ENCODE peak calls at places on chromosomes 7 and 10, in eight cellular contexts. M, R, U, I, Q, V, Z and W are unnamed samples.

GRCh38 chr10:110274072-110274627 is 30.6 kb downstream of the SMNDC1 start:
- DNase-seq in V (no peak), Q (no peak), U (no peak), Z (no peak), M (no peak), I (no peak), R (no peak), W (peak)

GRCh38 chr7:4239991-4240812 is 441.9 kb upstream of the FOXK1 start:
- DNase-seq in M (no peak), I (no peak), Z (peak), U (no peak), R (no peak), V (no peak), Q (peak), W (no peak)

GRCh38 chr7:157590526-157590925 is 253.7 kb downstream of the DNAJB6 start:
- DNase-seq in U (no peak), Q (no peak), Z (no peak), V (no peak), I (no peak), R (no peak), M (no peak), W (no peak)

GRCh38 chr10:101062231-101063161 is 707 bp downstream of the KAZALD1 start:
- DNase-seq in V (peak), U (peak), Q (peak), Z (no peak), I (peak), M (peak), R (peak), W (peak)

GRCh38 chr10:94423627-94424026 is 21.3 kb downstream of the TBC1D12 start:
- DNase-seq in V (no peak), Q (no peak), M (peak), I (no peak), R (no peak), Z (no peak), U (no peak), W (no peak)

GRCh38 chr7:17299477-17299991 is 1.1 kb downstream of the AHR start:
- DNase-seq in M (no peak), R (peak), I (no peak), Z (no peak), V (no peak), U (peak), Q (no peak), W (peak)

GRCh38 chr10:93656155-93656554 is 43.8 kb downstream of the PDE6C start:
- DNase-seq in M (no peak), R (no peak), I (no peak), U (peak), Q (no peak), V (no peak), Z (no peak), W (no peak)

GRCh38 chr10:106559442-106559841 is 605.1 kb downstream of the SORCS1 start:
- DNase-seq in V (no peak), I (no peak), R (no peak), M (peak), U (no peak), Z (no peak), Q (no peak), W (no peak)

GRCh38 chr10:72952189-72952900 is 2.3 kb downstream of the PLA2G12B start:
- DNase-seq in Q (no peak), V (no peak), I (no peak), R (no peak), U (no peak), M (no peak), Z (no peak), W (no peak)

GRCh38 chr10:129756912-129757861 is 206.9 kb downstream of the EBF3 start:
- DNase-seq in U (no peak), V (peak), M (peak), I (peak), Z (no peak), Q (no peak), R (no peak), W (no peak)

GRCh38 chr10:119346063-119346835 is 138.9 kb downstream of the GRK5 start:
- DNase-seq in I (no peak), V (peak), Z (no peak), U (no peak), M (no peak), Q (peak), R (no peak), W (no peak)

GRCh38 chr7:154931906-154932305 is 71.0 kb downstream of the PAXIP1 start:
- DNase-seq in Z (no peak), R (no peak), I (no peak), U (no peak), Q (no peak), M (no peak), V (no peak), W (no peak)

GRCh38 chr7:7209412-7210050 is 27.2 kb downstream of the C1GALT1 start:
- DNase-seq in Q (no peak), M (no peak), I (no peak), R (no peak), Z (no peak), U (no peak), V (no peak), W (no peak)

GRCh38 chr10:60733189-60733815 is 45.0 kb upstream of the CDK1 start:
- DNase-seq in M (no peak), Q (peak), U (peak), V (peak), R (peak), Z (no peak), I (peak), W (peak)

GRCh38 chr7:83111391-83111790 is 51.3 kb downstream of the PCLO start:
- DNase-seq in Q (peak), V (no peak), U (no peak), M (peak), R (no peak), I (no peak), Z (no peak), W (no peak)

GRCh38 chr10:114685456-114685855 is 27.4 kb upstream of the ABLIM1 start:
- DNase-seq in I (no peak), Q (no peak), V (no peak), Z (peak), M (no peak), R (no peak), U (no peak), W (no peak)

GRCh38 chr7:22561895-22562593 is 62.1 kb upstream of the STEAP1B start:
- DNase-seq in Z (no peak), I (no peak), R (peak), V (no peak), Q (no peak), M (no peak), U (no peak), W (peak)

GRCh38 chr10:31188792-31189406 is 130.1 kb upstream of the ZEB1 start:
- DNase-seq in I (no peak), R (no peak), U (no peak), Q (no peak), M (no peak), V (no peak), Z (no peak), W (no peak)

GRCh38 chr7:12708314-12708713 is 20.9 kb downstream of the ARL4A start:
- DNase-seq in Q (no peak), R (no peak), U (no peak), V (no peak), Z (no peak), I (no peak), M (no peak), W (no peak)

GRCh38 chr7:135712796-135713195 is 15.2 kb downstream of the SLC13A4 start:
- DNase-seq in M (peak), Z (no peak), I (no peak), R (no peak), U (no peak), V (no peak), Q (no peak), W (no peak)

GRCh38 chr10:125149278-125150047 is 10.9 kb downstream of the CTBP2 start:
- DNase-seq in R (no peak), U (peak), V (no peak), M (peak), Z (peak), Q (no peak), I (peak), W (no peak)

GRCh38 chr10:99709480-99710229 is 22.3 kb downstream of the COX15 start:
- DNase-seq in Z (no peak), U (peak), M (no peak), I (no peak), V (no peak), R (no peak), Q (peak), W (peak)

GRCh38 chr10:131178956-131179355 is 132.6 kb downstream of the TCERG1L start:
- DNase-seq in Q (no peak), U (no peak), M (no peak), Z (no peak), R (no peak), V (peak), I (peak), W (no peak)

GRCh38 chr7:100091411-100092181 is 2.8 kb downstream of the COPS6 start:
- DNase-seq in Z (no peak), I (no peak), Q (peak), M (no peak), U (peak), R (no peak), V (no peak), W (peak)

GRCh38 chr7:134419875-134420274 is 39.0 kb downstream of the AKR1B1 start:
- DNase-seq in M (no peak), Z (no peak), V (no peak), I (no peak), R (no peak), U (no peak), Q (no peak), W (no peak)

GRCh38 chr10:62414359-62414758 is 40.2 kb downstream of the ZNF365 start:
- DNase-seq in V (no peak), M (no peak), Q (no peak), Z (no peak), I (no peak), U (no peak), R (no peak), W (no peak)

GRCh38 chr7:91443862-91444261 is 179.6 kb downstream of the FZD1 start:
- DNase-seq in I (no peak), Q (no peak), U (no peak), V (no peak), M (no peak), R (no peak), Z (no peak), W (no peak)

GRCh38 chr7:142813262-142813661 is 41.6 kb upstream of the EPHB6 start:
- DNase-seq in U (peak), I (no peak), Q (no peak), M (peak), V (no peak), Z (no peak), R (peak), W (no peak)

GRCh38 chr10:33412261-33413092 is 78.0 kb upstream of the NRP1 start:
- DNase-seq in Q (no peak), M (peak), U (no peak), I (no peak), V (peak), R (no peak), Z (peak), W (no peak)

GRCh38 chr7:107130487-107131220 is 38.1 kb upstream of the HBP1 start:
- DNase-seq in I (no peak), R (no peak), U (peak), Q (no peak), Z (no peak), V (no peak), M (no peak), W (no peak)

GRCh38 chr7:68381731-68382130 is 1216.5 kb upstream of the AUTS2 start:
- DNase-seq in Z (no peak), R (no peak), I (no peak), U (no peak), Q (no peak), V (no peak), M (no peak), W (no peak)
- H3K4me3 ChIP-seq in Z (no peak), R (no peak), I (no peak), U (no peak), Q (no peak), V (no peak), M (no peak), W (no peak)

GRCh38 chr10:128211953-128212727 is 85.9 kb upstream of the MKI67 start:
- DNase-seq in I (peak), R (peak), Z (peak), U (peak), M (peak), Q (peak), V (peak), W (peak)
- H3K4me3 ChIP-seq in I (no peak), R (no peak), Z (peak), U (peak), M (no peak), Q (no peak), V (peak), W (no peak)

GRCh38 chr7:129785457-129786178 is 167.1 kb downstream of the UBE2H start:
- DNase-seq in Z (no peak), U (no peak), V (no peak), M (no peak), I (peak), Q (peak), R (no peak), W (no peak)
- H3K4me3 ChIP-seq in Z (no peak), U (no peak), V (no peak), M (no peak), I (no peak), Q (peak), R (no peak), W (no peak)

GRCh38 chr7:150736864-150737263 is 354 bp upstream of the GIMAP5 start:
- DNase-seq in I (no peak), Q (no peak), Z (no peak), R (no peak), U (no peak), V (no peak), M (no peak), W (no peak)

GRCh38 chr7:150737265-150738055 is at the start of gene GIMAP5:
- DNase-seq in V (no peak), Z (peak), I (no peak), R (no peak), Q (no peak), M (no peak), U (no peak), W (peak)

GRCh38 chr7:150739045-150739432 is 1.8 kb downstream of the GIMAP5 start:
- DNase-seq in R (no peak), U (no peak), Z (no peak), V (no peak), M (no peak), I (no peak), Q (no peak), W (no peak)

GRCh38 chr7:150740053-150740452 is 2.8 kb downstream of the GIMAP5 start:
- DNase-seq in I (no peak), M (no peak), Q (no peak), R (no peak), V (no peak), Z (no peak), U (no peak), W (no peak)

DNA sequence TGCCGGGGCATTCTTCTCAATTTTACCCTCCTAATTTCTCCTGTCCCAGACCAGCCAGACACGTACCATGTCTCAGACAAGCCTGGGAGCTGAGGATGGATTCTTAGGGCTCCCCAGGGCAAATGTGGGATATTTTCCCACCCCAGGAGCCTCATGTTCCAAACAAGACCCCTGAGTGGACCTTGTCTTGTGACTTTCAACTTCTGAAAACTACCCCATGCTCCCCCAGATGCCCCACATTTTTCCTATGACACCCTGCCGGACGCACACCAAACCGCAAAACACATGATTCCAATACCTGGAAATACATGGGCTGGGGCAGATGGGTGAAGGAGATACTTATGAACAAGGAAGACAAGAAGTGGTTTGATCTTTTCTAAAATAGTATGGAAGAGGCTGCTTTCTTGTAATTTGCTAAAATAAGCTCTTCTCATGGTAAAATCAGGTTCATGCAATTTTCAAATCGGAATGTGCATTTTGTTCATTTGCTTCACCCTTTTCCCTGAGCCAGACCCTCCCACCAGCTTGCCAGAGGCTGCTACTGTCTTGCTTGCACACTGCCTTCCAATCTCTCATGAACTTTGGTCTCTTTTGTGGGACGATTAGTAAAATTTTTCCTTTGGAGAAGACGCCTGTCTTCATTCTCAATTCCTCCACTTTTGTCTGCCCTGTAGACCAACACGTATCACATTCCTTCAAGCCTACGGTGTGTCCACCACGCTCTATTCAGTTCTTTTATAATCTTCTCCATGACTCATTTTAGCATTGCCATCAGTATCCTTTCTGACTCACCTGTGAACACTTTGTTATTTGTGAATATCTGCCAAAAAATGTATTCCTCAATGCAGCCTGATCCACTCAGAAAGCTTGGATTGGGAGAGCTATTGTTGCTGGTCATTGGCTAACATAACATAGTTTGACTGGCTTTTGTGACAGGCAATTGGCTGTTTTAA is 1.1 kb downstream of the GIMAP5 start:
- DNase-seq in U (no peak), I (no peak), Z (no peak), R (no peak), Q (no peak), V (no peak), M (no peak), W (no peak)
- H3K4me3 ChIP-seq in U (no peak), I (no peak), Z (peak), R (no peak), Q (no peak), V (peak), M (no peak), W (peak)

GRCh38 chr10:98687685-98688084 is 240.9 kb upstream of the HPS1 start:
- DNase-seq in Z (no peak), V (no peak), M (no peak), U (no peak), R (no peak), Q (no peak), I (no peak), W (no peak)
- H3K4me3 ChIP-seq in Z (no peak), V (no peak), M (no peak), U (no peak), R (no peak), Q (no peak), I (no peak), W (no peak)

GRCh38 chr10:43399911-43400310 is 9.1 kb downstream of the HNRNPF start:
- DNase-seq in R (no peak), Z (no peak), Q (no peak), I (no peak), M (no peak), U (no peak), V (no peak), W (no peak)

GRCh38 chr10:43398939-43399871 is 9.8 kb downstream of the HNRNPF start:
- DNase-seq in M (peak), U (no peak), V (peak), Z (no peak), R (no peak), Q (no peak), I (peak), W (no peak)

GRCh38 chr10:43402176-43402575 is 6.8 kb downstream of the HNRNPF start:
- DNase-seq in I (no peak), Z (no peak), U (no peak), R (no peak), Q (no peak), V (no peak), M (no peak), W (no peak)

GRCh38 chr10:43402880-43403452 is 6.0 kb downstream of the HNRNPF start:
- DNase-seq in V (no peak), M (no peak), U (no peak), R (no peak), Q (no peak), I (no peak), Z (no peak), W (no peak)

DNA sequence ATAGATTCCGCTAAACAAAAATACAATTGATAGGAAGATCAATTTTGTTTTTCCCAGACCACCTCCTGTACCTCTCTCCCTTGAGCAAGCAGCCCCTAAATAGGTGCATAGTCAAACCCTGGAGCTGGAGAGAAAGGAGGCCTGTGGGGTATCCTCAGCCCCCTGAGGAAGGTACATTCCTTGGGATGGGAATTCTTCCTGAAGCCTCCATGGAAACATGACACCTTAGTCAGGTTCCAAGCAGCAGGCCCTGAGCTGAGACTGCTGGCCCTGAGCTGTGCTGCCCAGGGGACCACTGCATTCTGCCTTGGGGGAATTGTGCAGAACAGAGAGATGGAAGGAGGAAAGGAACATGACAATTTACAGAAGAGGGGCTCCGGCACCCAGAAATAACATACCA is 7.4 kb downstream of the HNRNPF start:
- DNase-seq in R (no peak), M (no peak), I (no peak), Z (no peak), U (no peak), V (no peak), Q (peak), W (no peak)
- H3K4me3 ChIP-seq in R (no peak), M (no peak), I (no peak), Z (no peak), U (no peak), V (no peak), Q (peak), W (peak)

GRCh38 chr7:44240983-44241510 is 40.3 kb downstream of the YKT6 start:
- DNase-seq in U (peak), I (peak), V (peak), Z (peak), Q (peak), R (peak), M (peak), W (peak)
- H3K4me3 ChIP-seq in U (no peak), I (no peak), V (no peak), Z (peak), Q (no peak), R (no peak), M (no peak), W (no peak)

GRCh38 chr7:833601-834258 is 1.5 kb downstream of the SUN1 start:
- DNase-seq in M (no peak), I (no peak), U (no peak), Z (no peak), V (no peak), R (no peak), Q (no peak), W (peak)

GRCh38 chr7:832968-833424 is 720 bp downstream of the SUN1 start:
- DNase-seq in V (no peak), I (no peak), Z (no peak), Q (no peak), R (no peak), U (no peak), M (no peak), W (no peak)

GRCh38 chr7:832292-832967 is at the start of gene SUN1:
- DNase-seq in U (peak), Z (no peak), I (peak), M (peak), Q (no peak), R (peak), V (no peak), W (peak)

GRCh38 chr7:830069-830468 is 2.2 kb upstream of the SUN1 start:
- DNase-seq in V (no peak), R (no peak), Q (no peak), U (no peak), M (no peak), Z (no peak), I (no peak), W (no peak)

GRCh38 chr7:831596-832291 is 532 bp upstream of the SUN1 start:
- DNase-seq in R (peak), V (no peak), Q (no peak), Z (no peak), U (peak), M (peak), I (peak), W (peak)
- H3K4me3 ChIP-seq in R (peak), V (peak), Q (no peak), Z (peak), U (no peak), M (no peak), I (no peak), W (peak)